ENCODE peak calls at places on chromosomes 12 and 14, in nine cellular contexts. F, H, L, I, Z, D, O, U and C are unnamed samples.
A peak's percentile ranks its signal among the peaks of the same experiment; 100 is the strongest.

GRCh38 chr14:29584992-29585391 is 342.7 kb downstream of the PRKD1 start:
- DNase-seq in F (no peak), H (peak; percentile 23), L (peak; percentile 74), I (peak; percentile 94), Z (peak; percentile 38), D (peak; percentile 71), O (peak; percentile 32), U (peak; percentile 61), C (peak; percentile 12)

GRCh38 chr14:93033039-93033982 is 82.4 kb downstream of the ITPK1 start:
- DNase-seq in F (no peak), H (no peak), L (no peak), I (no peak), Z (no peak), D (no peak), O (no peak), U (peak; percentile 67), C (no peak)

GRCh38 chr12:53205747-53206146 is 1.3 kb downstream of the ITGB7 start:
- DNase-seq in F (no peak), H (no peak), L (peak; percentile 57), I (peak; percentile 89), Z (no peak), D (peak; percentile 60), O (no peak), U (peak; percentile 49), C (no peak)

GRCh38 chr14:59243174-59243573 is 54.7 kb downstream of the DAAM1 start:
- DNase-seq in F (no peak), H (no peak), L (no peak), I (no peak), Z (no peak), D (no peak), O (peak; percentile 43), U (no peak), C (no peak)

GRCh38 chr12:124721501-124722154 is 142.0 kb downstream of the SCARB1 start:
- DNase-seq in F (no peak), H (no peak), L (no peak), I (peak; percentile 16), Z (no peak), D (no peak), O (no peak), U (no peak), C (no peak)

GRCh38 chr12:6285532-6286306 is 24.8 kb upstream of the PLEKHG6 start:
- DNase-seq in F (no peak), H (no peak), L (no peak), I (peak; percentile 89), Z (no peak), D (no peak), O (no peak), U (no peak), C (no peak)

GRCh38 chr12:49568442-49568776 is 467 bp upstream of the MCRS1 start:
- DNase-seq in F (no peak), H (no peak), L (no peak), I (no peak), Z (no peak), D (no peak), O (no peak), U (no peak), C (no peak)

GRCh38 chr12:54173066-54173726 is 15.6 kb downstream of the SMUG1 start:
- DNase-seq in F (peak; percentile 66), H (peak; percentile 43), L (no peak), I (no peak), Z (no peak), D (no peak), O (no peak), U (peak; percentile 80), C (no peak)

GRCh38 chr12:132356686-132357622 is 27.6 kb upstream of the GALNT9 start:
- DNase-seq in F (no peak), H (no peak), L (no peak), I (peak; percentile 16), Z (peak; percentile 52), D (no peak), O (no peak), U (peak; percentile 92), C (no peak)

DNA sequence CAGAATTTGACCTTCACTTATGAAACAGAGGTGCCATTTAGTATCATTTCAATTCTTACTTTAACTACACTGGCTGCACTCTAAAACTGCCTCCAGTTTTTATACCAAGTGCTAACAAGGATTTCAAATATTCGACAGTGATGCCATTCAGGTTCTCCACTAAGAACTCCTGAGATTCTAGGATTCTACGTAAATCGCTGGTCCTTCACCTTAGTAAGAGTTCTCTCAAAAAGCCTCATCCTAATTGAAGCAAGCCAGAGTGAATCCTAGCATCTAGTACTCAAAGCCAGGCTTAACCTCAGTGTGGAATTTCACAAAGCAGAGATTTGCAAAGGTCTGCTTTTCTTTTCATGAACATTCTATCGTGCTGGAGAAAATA is 3.5 kb downstream of the SLC38A2 start:
- DNase-seq in F (no peak), H (no peak), L (no peak), I (no peak), Z (no peak), D (no peak), O (no peak), U (no peak), C (no peak)
- H3K4me1 ChIP-seq in F (peaks cover 7% of the 10 kb centered on the region), H (peaks cover 71% of the 10 kb centered on the region), L (peaks cover 63% of the 10 kb centered on the region), I (peaks cover 6% of the 10 kb centered on the region), Z (peaks cover 63% of the 10 kb centered on the region), D (peaks cover 57% of the 10 kb centered on the region), O (peaks cover 55% of the 10 kb centered on the region), U (peaks cover 26% of the 10 kb centered on the region), C (peaks cover 73% of the 10 kb centered on the region)

GRCh38 chr14:37668646-37669045 is 73.2 kb downstream of the TTC6 start:
- DNase-seq in F (no peak), H (no peak), L (no peak), I (peak; percentile 84), Z (no peak), D (no peak), O (no peak), U (no peak), C (no peak)

GRCh38 chr14:37669242-37669641 is 73.8 kb downstream of the TTC6 start:
- DNase-seq in F (no peak), H (no peak), L (no peak), I (no peak), Z (no peak), D (no peak), O (no peak), U (no peak), C (no peak)

GRCh38 chr14:37678916-37679315 is 83.5 kb downstream of the TTC6 start:
- DNase-seq in F (no peak), H (no peak), L (no peak), I (peak; percentile 15), Z (no peak), D (no peak), O (peak; percentile 77), U (no peak), C (no peak)

DNA sequence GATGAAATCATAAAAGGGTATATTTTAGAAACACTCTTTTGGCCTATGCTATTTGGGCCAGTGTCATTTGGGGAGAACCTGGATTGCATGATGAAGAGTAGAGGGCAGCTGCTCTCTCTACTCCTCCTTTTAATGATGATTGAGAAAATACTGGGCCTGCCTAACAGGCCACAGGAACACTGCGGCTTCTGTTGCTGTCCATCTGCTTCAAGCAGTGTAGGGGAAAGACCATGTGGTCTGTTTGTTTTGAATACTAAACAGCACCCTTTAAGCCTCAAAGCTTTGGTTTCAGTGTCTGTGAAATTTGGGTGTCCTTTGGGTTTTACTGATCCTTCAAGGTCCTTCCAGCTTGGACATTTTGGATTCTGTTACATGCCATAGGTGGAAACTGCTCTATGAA is 78.0 kb downstream of the TTC6 start:
- DNase-seq in F (no peak), H (no peak), L (no peak), I (no peak), Z (no peak), D (no peak), O (no peak), U (no peak), C (no peak)
- TF ChIP-seq CTCF in F (no peak), H (no peak), L (no peak), I (no peak), Z (no peak), D (no peak), O (no peak), U (no peak), C (no peak)

DNA sequence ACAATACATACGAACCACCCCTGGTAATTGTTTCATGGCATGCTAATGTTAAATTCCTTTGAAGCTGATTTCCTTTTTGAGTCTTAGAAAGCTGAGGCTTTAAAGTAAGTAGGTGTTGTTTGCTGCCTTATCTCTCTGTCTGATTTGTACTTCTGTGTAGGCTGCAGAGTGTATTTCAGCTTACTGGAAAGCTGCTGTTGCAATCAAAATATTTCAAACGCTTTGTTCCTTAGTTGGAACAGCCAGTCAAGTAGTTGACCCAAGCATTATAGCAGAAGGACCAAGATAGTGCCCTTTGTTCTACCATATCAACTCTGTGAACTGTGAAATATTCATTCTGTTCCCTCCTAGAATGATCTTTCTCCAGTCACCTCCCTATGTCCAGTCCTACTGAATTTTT is 3.1 kb downstream of the PKP2 start:
- DNase-seq in F (no peak), H (no peak), L (no peak), I (no peak), Z (no peak), D (no peak), O (peak; percentile 74), U (no peak), C (no peak)
- H3K4me1 ChIP-seq in F (peaks cover 8% of the 10 kb centered on the region), H (no peaks in the 10 kb centered on the region), L (peaks cover 10% of the 10 kb centered on the region), I (no peaks in the 10 kb centered on the region), Z (peaks cover 36% of the 10 kb centered on the region), D (peaks cover 17% of the 10 kb centered on the region), O (peaks cover 66% of the 10 kb centered on the region), U (peaks cover 4% of the 10 kb centered on the region), C (no peaks in the 10 kb centered on the region)

GRCh38 chr14:90109858-90110257 is 48.1 kb downstream of the KCNK13 start:
- DNase-seq in F (peak; percentile 51), H (no peak), L (no peak), I (no peak), Z (peak; percentile 26), D (no peak), O (peak; percentile 13), U (peak; percentile 80), C (no peak)
- TF ChIP-seq CTCF in F (peak; percentile 58), H (no peak), L (no peak), I (no peak), Z (peak; percentile 23), D (no peak), O (peak; percentile 8), U (peak; percentile 77), C (no peak)